ENCODE peak calls at places on chromosome 22, in ten cellular contexts. L is type B pancreatic cell, M is neural crest cell, E is progenitor cell of endocrine pancreas, S is coronary artery, H is IMR-90, X is A549, D is choroid plexus epithelial cell, N is thoracic aorta, W is heart right ventricle. P is an unnamed sample.
A peak's percentile ranks its signal among the peaks of the same experiment; 100 is the strongest.

GRCh38 chr22:42317691-42318547 is 47.5 kb upstream of the TCF20 start:
- DNase-seq in M (no peak), W (no peak), D (no peak), X (no peak), S (no peak), H (no peak), E (no peak), L (no peak), N (no peak), P (no peak)

GRCh38 chr22:37183432-37184379 is 4.3 kb downstream of the C1QTNF6 start:
- DNase-seq in H (no peak), W (no peak), S (no peak), N (no peak), X (no peak), M (no peak), D (no peak), E (no peak), L (no peak), P (no peak)

GRCh38 chr22:24938741-24939341 is 7.7 kb downstream of the LHFPL7 start:
- DNase-seq in N (no peak), W (no peak), D (peak; percentile 67), M (peak; percentile 38), L (no peak), X (peak; percentile 42), S (no peak), H (peak; percentile 25), E (no peak), P (peak; percentile 51)

GRCh38 chr22:29167032-29167911 is 38.4 kb upstream of the EMID1 start:
- DNase-seq in N (no peak), D (no peak), E (no peak), L (no peak), W (no peak), S (peak; percentile 62), X (no peak), M (no peak), H (no peak), P (no peak)

GRCh38 chr22:37237371-37238268 is 6.4 kb downstream of the RAC2 start:
- DNase-seq in W (no peak), L (no peak), X (no peak), N (no peak), M (no peak), E (no peak), S (no peak), D (peak; percentile 64), H (peak; percentile 41), P (no peak)

GRCh38 chr22:36775589-36775965 is 342 bp downstream of the IFT27 start:
- DNase-seq in N (no peak), H (peak; percentile 5), E (peak; percentile 32), D (peak; percentile 22), S (peak; percentile 79), M (no peak), L (no peak), X (no peak), W (peak; percentile 40), P (peak; percentile 48)

GRCh38 chr22:45564349-45565030 is 61.8 kb downstream of the FBLN1 start:
- DNase-seq in S (no peak), E (no peak), H (no peak), N (no peak), W (no peak), X (no peak), D (no peak), M (no peak), L (no peak), P (no peak)

GRCh38 chr22:35971418-35972119 is 57.1 kb downstream of the RBFOX2 start:
- DNase-seq in D (peak; percentile 66), E (no peak), M (no peak), W (no peak), X (no peak), H (peak; percentile 93), L (no peak), N (no peak), S (no peak), P (no peak)

GRCh38 chr22:48167238-48167637 is 1404.8 kb downstream of the TBC1D22A start:
- DNase-seq in X (no peak), M (peak; percentile 29), E (no peak), H (no peak), W (no peak), S (no peak), D (no peak), N (no peak), L (no peak), P (no peak)

GRCh38 chr22:34801221-34801620 is 264.7 kb upstream of the ISX start:
- DNase-seq in S (no peak), X (no peak), M (no peak), H (no peak), W (no peak), L (no peak), E (no peak), N (no peak), D (no peak), P (no peak)

GRCh38 chr22:28282346-28282745 is 363.3 kb upstream of the PITPNB start:
- DNase-seq in S (no peak), E (no peak), L (no peak), H (peak; percentile 67), N (no peak), X (no peak), W (no peak), M (no peak), D (peak; percentile 65), P (no peak)

GRCh38 chr22:45314789-45315188 is 5.1 kb downstream of the FAM118A start:
- DNase-seq in N (no peak), M (no peak), H (no peak), E (no peak), L (no peak), W (no peak), X (no peak), D (no peak), S (no peak), P (no peak)

GRCh38 chr22:36736701-36737320 is 33.3 kb upstream of the CACNG2 start:
- DNase-seq in S (peak; percentile 60), L (peak; percentile 61), M (no peak), N (no peak), X (no peak), D (no peak), H (no peak), W (no peak), E (peak; percentile 7), P (no peak)

GRCh38 chr22:46586123-46586519 is 34.1 kb upstream of the GRAMD4 start:
- DNase-seq in X (no peak), S (no peak), W (no peak), L (no peak), N (no peak), D (no peak), M (no peak), E (no peak), H (no peak), P (no peak)

GRCh38 chr22:40594346-40594745 is 42.2 kb downstream of the MRTFA start:
- DNase-seq in H (no peak), X (no peak), S (no peak), L (no peak), M (no peak), N (no peak), D (no peak), W (no peak), E (no peak), P (no peak)

GRCh38 chr22:35306350-35306967 is 6.8 kb downstream of the TOM1 start:
- DNase-seq in N (no peak), X (no peak), M (no peak), D (peak; percentile 29), L (peak; percentile 24), W (no peak), S (no peak), E (no peak), H (no peak), P (no peak)

GRCh38 chr22:49883294-49883640 is 29.6 kb downstream of the ZBED4 start:
- DNase-seq in M (no peak), X (no peak), D (peak; percentile 49), E (no peak), N (no peak), H (peak; percentile 66), S (no peak), L (no peak), W (no peak), P (no peak)
- TF ChIP-seq CTCF in M (no peak), X (no peak), D (no peak), E (no peak), N (no peak), H (no peak), S (no peak), L (no peak), W (no peak), P (no peak)

DNA sequence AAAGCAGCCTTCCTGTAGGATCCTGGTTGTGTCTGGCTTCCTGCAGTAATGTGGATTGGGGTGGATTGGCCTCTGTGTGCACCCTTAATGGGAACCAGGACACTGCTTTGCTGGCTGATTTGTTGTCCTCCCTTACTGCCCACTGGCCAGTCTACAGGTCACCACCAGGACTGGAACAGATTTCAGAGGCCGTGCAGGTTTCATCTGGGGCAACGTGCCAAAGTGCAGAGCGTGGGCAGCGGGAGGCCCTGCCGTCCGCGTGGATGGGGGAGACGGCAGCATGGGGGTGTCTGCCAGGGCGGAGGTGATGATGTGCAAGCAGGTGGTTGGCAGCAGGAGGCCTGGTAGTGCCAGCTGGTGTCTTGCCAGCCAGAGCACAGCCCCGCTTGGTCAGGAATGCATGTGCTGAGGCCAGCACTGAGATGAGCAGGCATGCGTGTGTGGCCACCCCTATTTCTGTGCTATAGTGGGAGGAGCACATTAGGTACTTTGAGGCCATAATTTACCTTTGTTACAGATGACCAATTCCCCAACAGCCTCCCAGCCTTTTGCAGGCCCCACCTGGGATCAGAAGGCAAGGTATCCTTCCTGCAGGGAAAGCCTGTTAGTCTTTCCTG is 24.3 kb downstream of the BCR start:
- DNase-seq in W (peak; percentile 83), N (no peak), H (no peak), E (no peak), D (no peak), L (no peak), X (no peak), M (no peak), S (no peak), P (no peak)
- TF ChIP-seq CTCF in W (no peak), N (no peak), H (no peak), E (no peak), D (no peak), L (no peak), X (no peak), M (no peak), S (no peak), P (no peak)

DNA sequence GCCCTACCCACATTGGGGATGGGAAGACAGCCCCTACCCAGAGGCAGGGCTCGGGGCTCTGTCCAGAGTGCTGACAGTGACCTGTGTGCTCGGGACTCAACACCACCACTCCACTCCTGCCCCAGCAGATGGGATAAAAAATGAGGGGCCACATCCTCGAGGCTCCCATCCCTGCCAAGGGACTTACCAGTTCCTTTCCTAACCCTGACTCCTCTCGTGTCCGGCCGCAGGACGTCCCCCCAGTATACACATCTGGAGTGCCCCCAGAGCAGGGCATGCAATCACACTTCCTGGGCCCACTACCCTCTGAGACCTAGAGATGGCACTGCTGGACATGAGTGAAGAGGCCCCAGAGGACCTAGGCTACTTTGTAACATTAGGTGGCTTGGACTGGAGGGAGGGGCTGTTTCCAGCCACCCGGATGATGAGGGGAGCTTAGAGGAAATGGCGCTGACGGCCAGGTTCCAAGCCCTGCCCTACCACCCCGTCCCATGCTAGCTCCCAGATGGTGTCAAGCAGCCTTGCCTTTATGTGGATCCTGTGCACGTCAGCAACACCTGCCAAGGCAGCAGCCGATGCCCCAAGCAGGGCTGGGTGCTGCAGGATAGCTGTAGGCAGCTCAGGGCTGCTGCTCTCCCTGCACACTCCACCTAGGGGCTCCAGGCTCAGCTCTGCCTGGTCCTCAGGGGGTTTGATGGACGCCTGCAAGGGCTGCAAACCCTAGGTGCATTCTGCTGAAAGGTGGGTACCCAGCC is 86.6 kb downstream of the DGCR2 start:
- DNase-seq in H (no peak), W (no peak), M (no peak), E (no peak), L (peak; percentile 68), D (peak; percentile 11), S (no peak), N (no peak), X (peak; percentile 10), P (no peak)
- TF ChIP-seq CTCF in H (no peak), W (peak; percentile 17), M (peak; percentile 5), E (no peak), L (no peak), D (peak; percentile 19), S (no peak), N (no peak), X (no peak), P (no peak)

GRCh38 chr22:26318975-26319374 is 110.1 kb upstream of the ASPHD2 start:
- DNase-seq in H (no peak), W (no peak), D (no peak), S (no peak), N (no peak), M (no peak), X (no peak), E (no peak), L (no peak), P (peak; percentile 67)
- TF ChIP-seq CTCF in H (no peak), W (no peak), D (peak; percentile 19), S (no peak), N (no peak), M (no peak), X (no peak), E (no peak), L (no peak), P (peak; percentile 54)